ENCODE peak calls at places on chromosome 20, in four cellular contexts. One of them, this sample, is unnamed.

GRCh38 chr20:10239954-10240353 is 21.3 kb downstream of the SNAP25 start:
- DNase-seq in HS-27A: no peak
- DNase-seq in HTR-8/SVneo: no peak
- DNase-seq in psoas muscle: no peak
- DNase-seq in this sample: no peak

GRCh38 chr20:1267161-1267560 is 1.1 kb downstream of the SNPH start:
- DNase-seq in HS-27A: no peak
- DNase-seq in HTR-8/SVneo: no peak
- DNase-seq in psoas muscle: no peak
- DNase-seq in this sample: no peak

GRCh38 chr20:62774762-62775161 is 21.5 kb upstream of the MRGBP start:
- DNase-seq in HS-27A: no peak
- DNase-seq in HTR-8/SVneo: no peak
- DNase-seq in psoas muscle: no peak
- DNase-seq in this sample: no peak

GRCh38 chr20:25476106-25477105 is 68.9 kb downstream of the GINS1 start:
- DNase-seq in HS-27A: no peak
- DNase-seq in HTR-8/SVneo: no peak
- DNase-seq in psoas muscle: no peak
- DNase-seq in this sample: no peak

GRCh38 chr20:43750774-43751166 is 24.0 kb upstream of the GTSF1L start:
- DNase-seq in HS-27A: no peak
- DNase-seq in HTR-8/SVneo: no peak
- DNase-seq in psoas muscle: no peak
- DNase-seq in this sample: no peak

GRCh38 chr20:25063546-25063945 is 5.6 kb upstream of the ACSS1 start:
- DNase-seq in HS-27A: no peak
- DNase-seq in HTR-8/SVneo: no peak
- DNase-seq in psoas muscle: peak
- DNase-seq in this sample: no peak

GRCh38 chr20:48153523-48153922 is 368.2 kb upstream of the SULF2 start:
- DNase-seq in HS-27A: no peak
- DNase-seq in HTR-8/SVneo: no peak
- DNase-seq in psoas muscle: no peak
- DNase-seq in this sample: no peak

GRCh38 chr20:24672886-24673677 is 203.7 kb downstream of the SYNDIG1 start:
- DNase-seq in HS-27A: peak
- DNase-seq in HTR-8/SVneo: peak
- DNase-seq in psoas muscle: no peak
- DNase-seq in this sample: peak

GRCh38 chr20:10714236-10714975 is 40.6 kb upstream of the JAG1 start:
- DNase-seq in HS-27A: no peak
- DNase-seq in HTR-8/SVneo: no peak
- DNase-seq in psoas muscle: no peak
- DNase-seq in this sample: no peak

GRCh38 chr20:11738852-11739251 is 178.8 kb upstream of the BTBD3 start:
- DNase-seq in HS-27A: no peak
- DNase-seq in HTR-8/SVneo: no peak
- DNase-seq in psoas muscle: no peak
- DNase-seq in this sample: no peak

GRCh38 chr20:50919567-50919966 is 11.7 kb downstream of the ADNP start:
- DNase-seq in HS-27A: no peak
- DNase-seq in HTR-8/SVneo: no peak
- DNase-seq in psoas muscle: peak
- DNase-seq in this sample: no peak

GRCh38 chr20:34017610-34018009 is 23.9 kb downstream of the RALY start:
- DNase-seq in HS-27A: peak
- DNase-seq in HTR-8/SVneo: peak
- DNase-seq in psoas muscle: no peak
- DNase-seq in this sample: peak

GRCh38 chr20:8693709-8694108 is 375.2 kb upstream of the PLCB4 start:
- DNase-seq in HS-27A: peak
- DNase-seq in HTR-8/SVneo: no peak
- DNase-seq in psoas muscle: no peak
- DNase-seq in this sample: peak

GRCh38 chr20:13784271-13784892 is 337 bp downstream of the ESF1 start:
- DNase-seq in HS-27A: no peak
- DNase-seq in HTR-8/SVneo: peak
- DNase-seq in psoas muscle: no peak
- DNase-seq in this sample: no peak

GRCh38 chr20:50562262-50562701 is 52.1 kb downstream of the PTPN1 start:
- DNase-seq in HS-27A: no peak
- DNase-seq in HTR-8/SVneo: no peak
- DNase-seq in psoas muscle: peak
- DNase-seq in this sample: no peak

GRCh38 chr20:37200926-37201826 is 21.8 kb upstream of the MROH8 start:
- DNase-seq in HS-27A: no peak
- DNase-seq in HTR-8/SVneo: no peak
- DNase-seq in psoas muscle: no peak
- DNase-seq in this sample: no peak

GRCh38 chr20:58892932-58893224 is 40.4 kb downstream of the GNAS start:
- DNase-seq in HS-27A: no peak
- DNase-seq in HTR-8/SVneo: no peak
- DNase-seq in psoas muscle: no peak
- DNase-seq in this sample: no peak

GRCh38 chr20:36477475-36477874 is 63.8 kb upstream of the MYL9 start:
- DNase-seq in HS-27A: no peak
- DNase-seq in HTR-8/SVneo: no peak
- DNase-seq in psoas muscle: no peak
- DNase-seq in this sample: no peak

GRCh38 chr20:46192376-46192944 is 74.3 kb downstream of the CD40 start:
- DNase-seq in HS-27A: no peak
- DNase-seq in HTR-8/SVneo: no peak
- DNase-seq in psoas muscle: no peak
- DNase-seq in this sample: no peak

GRCh38 chr20:40797425-40797824 is 108.4 kb upstream of the MAFB start:
- DNase-seq in HS-27A: no peak
- DNase-seq in HTR-8/SVneo: no peak
- DNase-seq in psoas muscle: no peak
- DNase-seq in this sample: no peak

GRCh38 chr20:33677991-33678431 is 3.8 kb upstream of the NECAB3 start:
- DNase-seq in HS-27A: no peak
- DNase-seq in HTR-8/SVneo: no peak
- DNase-seq in psoas muscle: peak
- DNase-seq in this sample: no peak

GRCh38 chr20:25459916-25460590 is 52.6 kb downstream of the GINS1 start:
- DNase-seq in HS-27A: no peak
- DNase-seq in HTR-8/SVneo: no peak
- DNase-seq in psoas muscle: no peak
- DNase-seq in this sample: no peak

GRCh38 chr20:22762576-22763256 is 178.3 kb upstream of the FOXA2 start:
- DNase-seq in HS-27A: no peak
- DNase-seq in HTR-8/SVneo: no peak
- DNase-seq in psoas muscle: no peak
- DNase-seq in this sample: no peak

GRCh38 chr20:34703573-34704176 is 469 bp upstream of the TP53INP2 start:
- DNase-seq in HS-27A: no peak
- DNase-seq in HTR-8/SVneo: no peak
- DNase-seq in psoas muscle: no peak
- DNase-seq in this sample: no peak

GRCh38 chr20:62320581-62321354 is 18.0 kb downstream of the ADRM1 start:
- DNase-seq in HS-27A: no peak
- DNase-seq in HTR-8/SVneo: no peak
- DNase-seq in psoas muscle: no peak
- DNase-seq in this sample: no peak

GRCh38 chr20:41622584-41622983 is 4.4 kb upstream of the CHD6 start:
- DNase-seq in HS-27A: no peak
- DNase-seq in HTR-8/SVneo: no peak
- DNase-seq in psoas muscle: no peak
- DNase-seq in this sample: no peak

GRCh38 chr20:57880155-57880648 is 170.4 kb upstream of the PMEPA1 start:
- DNase-seq in HS-27A: no peak
- DNase-seq in HTR-8/SVneo: no peak
- DNase-seq in psoas muscle: no peak
- DNase-seq in this sample: no peak

GRCh38 chr20:63134201-63134612 is 81.7 kb downstream of the YTHDF1 start:
- DNase-seq in HS-27A: no peak
- DNase-seq in HTR-8/SVneo: no peak
- DNase-seq in psoas muscle: peak
- DNase-seq in this sample: no peak

GRCh38 chr20:16947346-16947943 is 199.3 kb downstream of the OTOR start:
- DNase-seq in HS-27A: peak
- DNase-seq in HTR-8/SVneo: no peak
- DNase-seq in psoas muscle: no peak
- DNase-seq in this sample: no peak

This sample was measured in amniotic stem cell.